ENCODE peak calls at places on chromosome X, in ten cellular contexts. I is GM23248; T is pancreas; U is heart left ventricle; K is CD8-positive, alpha-beta T cell; O is uterus; Z is suprapubic skin; A is aorta; H is left lung; J is ascending aorta. Q is an unnamed sample.
A peak's percentile ranks its signal among the peaks of the same experiment; 100 is the strongest.

GRCh38 chrX:104315555-104315954 is 60.8 kb upstream of the ESX1 start:
- DNase-seq in U (no peak), H (no peak), J (no peak), I (peak; percentile 76), T (no peak), O (no peak), Z (no peak), K (no peak), A (no peak), Q (no peak)

GRCh38 chrX:43005561-43005960 is 227.6 kb upstream of the PPP1R2C start:
- DNase-seq in A (no peak), Z (no peak), U (no peak), K (no peak), H (no peak), I (no peak), T (no peak), O (no peak), J (no peak), Q (no peak)

GRCh38 chrX:45747905-45748304 is 547.2 kb upstream of the DIPK2B start:
- DNase-seq in H (no peak), K (no peak), O (no peak), I (peak; percentile 2), A (no peak), Z (no peak), U (no peak), T (no peak), J (no peak), Q (no peak)

GRCh38 chrX:46758163-46758955 is 559 bp downstream of the SLC9A7 start:
- DNase-seq in J (no peak), A (no peak), T (peak; percentile 24), O (no peak), I (peak; percentile 56), H (peak; percentile 66), U (no peak), Z (no peak), K (peak; percentile 52), Q (no peak)

GRCh38 chrX:77788050-77788449 is 2.0 kb upstream of the ATRX start:
- DNase-seq in Z (no peak), A (no peak), J (no peak), K (no peak), O (no peak), U (peak; percentile 10), T (no peak), H (no peak), I (no peak), Q (peak; percentile 16)

GRCh38 chrX:35786271-35786670 is 11.9 kb upstream of the MAGEB16 start:
- DNase-seq in K (no peak), J (no peak), Z (no peak), H (no peak), A (no peak), I (no peak), U (no peak), T (no peak), O (no peak), Q (no peak)

GRCh38 chrX:46831620-46832327 is 5.1 kb upstream of the RP2 start:
- DNase-seq in A (no peak), Z (no peak), I (peak; percentile 70), K (no peak), J (no peak), O (no peak), U (no peak), H (no peak), T (no peak), Q (no peak)

GRCh38 chrX:48956728-48957414 is 536 bp downstream of the OTUD5 start:
- DNase-seq in H (peak; percentile 82), J (peak; percentile 67), A (peak; percentile 81), I (peak; percentile 48), U (peak; percentile 17), O (no peak), Z (no peak), K (no peak), T (peak; percentile 34), Q (no peak)

GRCh38 chrX:30230395-30230794 is at the start of gene MAGEB3:
- DNase-seq in U (no peak), Z (no peak), J (no peak), I (no peak), T (no peak), K (no peak), H (no peak), A (no peak), O (no peak), Q (no peak)

GRCh38 chrX:104513162-104513561 is 52.8 kb upstream of the IL1RAPL2 start:
- DNase-seq in T (no peak), I (no peak), J (no peak), O (no peak), Z (no peak), U (no peak), A (no peak), H (no peak), K (no peak), Q (no peak)

GRCh38 chrX:116605576-116605975 is 142.8 kb upstream of the CT83 start:
- DNase-seq in H (no peak), O (no peak), T (no peak), I (no peak), K (no peak), A (no peak), U (no peak), J (no peak), Z (no peak), Q (no peak)
- H3K4me3 ChIP-seq in H (no peak overlapping the region), O (no peak overlapping the region), T (no peak overlapping the region), I (no peak overlapping the region), K (no peak overlapping the region), A (no peak overlapping the region), U (no peak overlapping the region), J (no peak overlapping the region), Z (no peak overlapping the region), Q (no peak overlapping the region)

GRCh38 chrX:72001906-72002305 is 91.3 kb downstream of the NHSL2 start:
- DNase-seq in U (no peak), Z (no peak), J (no peak), H (no peak), T (no peak), K (no peak), O (no peak), I (no peak), A (no peak), Q (no peak)
- H3K4me1 ChIP-seq in U (peaks cover 24% of the 10 kb centered on the region), Z (peaks cover 7% of the 10 kb centered on the region), J (peaks cover 3% of the 10 kb centered on the region), H (no peaks in the 10 kb centered on the region), T (no peaks in the 10 kb centered on the region), K (no peaks in the 10 kb centered on the region), O (no peaks in the 10 kb centered on the region), I (peaks cover 17% of the 10 kb centered on the region), A (no peaks in the 10 kb centered on the region), Q (peaks cover 26% of the 10 kb centered on the region)

GRCh38 chrX:22059800-22060199 is 27.7 kb downstream of the PHEX start:
- DNase-seq in Z (no peak), H (no peak), O (no peak), T (no peak), U (no peak), J (no peak), K (no peak), I (no peak), A (no peak), Q (no peak)
- H3K4me3 ChIP-seq in Z (no peak overlapping the region), H (no peak overlapping the region), O (no peak overlapping the region), T (no peak overlapping the region), U (no peak overlapping the region), J (no peak overlapping the region), K (no peak overlapping the region), I (no peak overlapping the region), A (no peak overlapping the region), Q (no peak overlapping the region)

GRCh38 chrX:154731881-154732280 is 19.0 kb downstream of the GAB3 start:
- DNase-seq in J (no peak), Z (no peak), K (no peak), T (no peak), O (no peak), I (peak; percentile 10), U (no peak), H (no peak), A (no peak), Q (no peak)
- H3K4me1 ChIP-seq in J (peaks cover 70% of the 10 kb centered on the region), Z (peaks cover 43% of the 10 kb centered on the region), K (peaks cover 81% of the 10 kb centered on the region), T (peaks cover 6% of the 10 kb centered on the region), O (peaks cover 4% of the 10 kb centered on the region), I (peaks cover 82% of the 10 kb centered on the region), U (peaks cover 100% of the 10 kb centered on the region), H (peaks cover 52% of the 10 kb centered on the region), A (peaks cover 3% of the 10 kb centered on the region), Q (peaks cover 6% of the 10 kb centered on the region)

GRCh38 chrX:133543654-133544053 is 128.4 kb upstream of the GPC4 start:
- DNase-seq in T (no peak), Z (no peak), O (no peak), U (no peak), I (no peak), A (no peak), H (no peak), K (no peak), J (no peak), Q (no peak)
- H3K4me3 ChIP-seq in T (no peak overlapping the region), Z (no peak overlapping the region), O (no peak overlapping the region), U (no peak overlapping the region), I (no peak overlapping the region), A (no peak overlapping the region), H (no peak overlapping the region), K (no peak overlapping the region), J (no peak overlapping the region), Q (no peak overlapping the region)

Q was measured in SJCRH30.